ENCODE peak calls at places on chromosomes 4 and X, in six cellular contexts. R is stomach, S is RWPE2, A is neuronal stem cell, Q is left lung, V is cardiac muscle cell. X is an unnamed sample. For H3K36me3, the result is how much of the 10 kb centered on the place peaks cover.

GRCh38 chrX:154021131-154021611 is 1.5 kb upstream of the IRAK1 start:
- DNase-seq in S (no peak), R (no peak), Q (no peak), A (no peak), V (peak), X (no peak)

GRCh38 chrX:153773218-153773611 is 7.6 kb upstream of the SRPK3 start:
- DNase-seq in S (peak), Q (peak), R (no peak), A (no peak), V (no peak), X (no peak)

GRCh38 chr4:180751009-180751408 is 1492.2 kb upstream of the TENM3 start:
- DNase-seq in V (peak), A (no peak), Q (no peak), R (no peak), S (no peak), X (no peak)

GRCh38 chrX:109281478-109282275 is 200.2 kb downstream of the GUCY2F start:
- DNase-seq in S (no peak), Q (no peak), R (peak), V (peak), A (no peak), X (no peak)

GRCh38 chr4:85772470-85772869 is 297.5 kb downstream of the ARHGAP24 start:
- DNase-seq in A (no peak), R (no peak), Q (no peak), S (no peak), V (no peak), X (no peak)

GRCh38 chr4:173420324-173420752 is 21.4 kb upstream of the SCRG1 start:
- DNase-seq in Q (no peak), V (peak), R (no peak), A (no peak), S (no peak), X (no peak)

GRCh38 chr4:89939994-89940393 is 45.3 kb downstream of the MMRN1 start:
- DNase-seq in R (peak), S (no peak), Q (no peak), A (no peak), V (peak), X (no peak)

GRCh38 chr4:162406637-162407370 is 243.0 kb upstream of the FSTL5 start:
- DNase-seq in V (no peak), Q (no peak), S (no peak), A (no peak), R (no peak), X (no peak)

GRCh38 chr4:627347-627746 is 2.0 kb downstream of the PDE6B start:
- DNase-seq in V (no peak), R (no peak), Q (peak), S (no peak), A (no peak), X (no peak)

GRCh38 chrX:12269484-12269883 is 131.2 kb downstream of the FRMPD4 start:
- DNase-seq in S (no peak), A (no peak), V (no peak), Q (no peak), R (no peak), X (no peak)

GRCh38 chrX:15816886-15817285 is 26.6 kb downstream of the ZRSR2 start:
- DNase-seq in R (no peak), A (no peak), S (no peak), V (peak), Q (no peak), X (peak)

GRCh38 chr4:46793036-46793435 is 116.0 kb downstream of the COX7B2 start:
- DNase-seq in Q (no peak), R (no peak), S (no peak), V (no peak), A (no peak), X (no peak)

GRCh38 chrX:23694606-23695005 is 27.3 kb downstream of the PRDX4 start:
- DNase-seq in Q (no peak), S (no peak), R (peak), A (peak), V (peak), X (no peak)

GRCh38 chr4:4854649-4855292 is 4.7 kb upstream of the MSX1 start:
- DNase-seq in A (no peak), Q (peak), S (peak), R (no peak), V (no peak), X (no peak)

GRCh38 chr4:150962245-150962644 is 52.8 kb downstream of the LRBA start:
- DNase-seq in S (no peak), A (no peak), Q (no peak), V (no peak), R (no peak), X (no peak)

GRCh38 chr4:4974727-4975126 is 44.5 kb downstream of the CYTL1 start:
- DNase-seq in R (no peak), A (no peak), Q (no peak), S (no peak), V (no peak), X (no peak)

GRCh38 chrX:42484233-42484632 is 293.7 kb downstream of the PPP1R2C start:
- DNase-seq in S (no peak), V (no peak), A (no peak), Q (no peak), R (no peak), X (no peak)

GRCh38 chrX:39856472-39857121 is 241.2 kb downstream of the BCOR start:
- DNase-seq in A (no peak), Q (no peak), V (no peak), R (peak), S (no peak), X (no peak)
- H3K36me3 ChIP-seq in A (under half), Q (under half), V (under half), R (under half), S (under half), X (under half)

DNA sequence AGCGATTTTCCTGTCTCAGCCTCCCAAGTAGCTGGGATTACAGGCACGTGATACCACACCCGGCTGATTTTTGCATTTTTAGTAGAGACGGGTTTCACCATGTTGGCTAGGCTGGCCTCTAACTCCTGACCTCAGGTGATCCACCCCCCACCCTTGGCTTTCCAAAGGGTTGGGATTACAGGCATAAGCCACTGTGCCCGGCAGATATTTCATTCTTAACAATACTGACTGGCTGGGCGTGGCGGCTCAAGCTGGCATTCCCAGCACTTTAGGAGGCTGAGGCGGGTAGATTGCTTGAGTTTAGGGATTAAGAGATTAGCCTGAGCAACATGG is 1.3 kb downstream of the PQBP1 start:
- DNase-seq in Q (no peak), A (no peak), V (no peak), R (no peak), S (no peak), X (no peak)
- H3K4me3 ChIP-seq in Q (no peak), A (no peak), V (no peak), R (no peak), S (no peak), X (no peak)

GRCh38 chr4:6857009-6857882 is 52.4 kb upstream of the TBC1D14 start:
- DNase-seq in V (no peak), R (no peak), Q (no peak), A (no peak), S (no peak), X (no peak)
- H3K36me3 ChIP-seq in V (under half), R (half or more), Q (half or more), A (under half), S (half or more), X (under half)

GRCh38 chr4:2842667-2843022 is 999 bp upstream of the ADD1 start:
- DNase-seq in V (no peak), A (no peak), Q (no peak), S (no peak), R (peak), X (no peak)
- H3K4me3 ChIP-seq in V (peak), A (peak), Q (peak), S (peak), R (peak), X (peak)

X was measured in SK-N-MC.